ENCODE peak calls at places on chromosomes 2 and 18, in four cellular contexts. Y is OCI-LY7, L is hepatocyte, N is PC-3. S is an unnamed sample.

GRCh38 chr2:229409751-229410181 is 138.7 kb upstream of the PID1 start:
- DNase-seq in Y (no peak), L (no peak), N (peak), S (no peak)

GRCh38 chr2:109213646-109214417 is 84.8 kb downstream of the SH3RF3 start:
- DNase-seq in Y (no peak), L (peak), N (peak), S (peak)

GRCh38 chr2:28378679-28379392 is 13.8 kb upstream of the FOSL2 start:
- DNase-seq in Y (no peak), L (no peak), N (no peak), S (no peak)

GRCh38 chr18:24964213-24964612 is 387.8 kb downstream of the ZNF521 start:
- DNase-seq in Y (peak), L (no peak), N (peak), S (peak)

GRCh38 chr2:45706028-45706427 is 54.6 kb downstream of the PRKCE start:
- DNase-seq in Y (no peak), L (no peak), N (no peak), S (no peak)

GRCh38 chr2:166373951-166374350 is 1.8 kb downstream of the SCN9A start:
- DNase-seq in Y (no peak), L (peak), N (peak), S (peak)

GRCh38 chr2:16326736-16327300 is 338.8 kb downstream of the CYRIA start:
- DNase-seq in Y (no peak), L (no peak), N (no peak), S (no peak)

GRCh38 chr2:215998636-215999035 is 14.7 kb downstream of the MREG start:
- DNase-seq in Y (no peak), L (no peak), N (peak), S (no peak)

GRCh38 chr2:198322275-198322674 is 517.9 kb downstream of the PLCL1 start:
- DNase-seq in Y (peak), L (no peak), N (no peak), S (peak)

GRCh38 chr2:25539141-25539540 is 134.2 kb downstream of the DTNB start:
- DNase-seq in Y (no peak), L (no peak), N (no peak), S (no peak)

GRCh38 chr2:191115391-191115790 is 35.4 kb downstream of the STAT4 start:
- DNase-seq in Y (no peak), L (no peak), N (no peak), S (no peak)

GRCh38 chr2:119338826-119339561 is 27.6 kb downstream of the C2orf76 start:
- DNase-seq in Y (peak), L (no peak), N (no peak), S (no peak)

GRCh38 chr2:95158891-95159619 is 593 bp downstream of the ZNF514 start:
- DNase-seq in Y (peak), L (peak), N (peak), S (peak)

GRCh38 chr2:81097361-81097760 is 792.8 kb upstream of the LRRTM1 start:
- DNase-seq in Y (no peak), L (no peak), N (peak), S (no peak)

GRCh38 chr18:63022429-63023022 is 297.0 kb downstream of the BCL2 start:
- DNase-seq in Y (no peak), L (no peak), N (no peak), S (no peak)

GRCh38 chr18:25621144-25621543 is 269.2 kb upstream of the ZNF521 start:
- DNase-seq in Y (no peak), L (no peak), N (no peak), S (no peak)

GRCh38 chr2:191572319-191572718 is 105.6 kb upstream of the NABP1 start:
- DNase-seq in Y (no peak), L (no peak), N (no peak), S (no peak)

GRCh38 chr2:119483395-119483753 is 40.9 kb downstream of the SCTR start:
- DNase-seq in Y (no peak), L (peak), N (no peak), S (no peak)

GRCh38 chr18:59646946-59647307 is 50.3 kb downstream of the CCBE1 start:
- DNase-seq in Y (no peak), L (no peak), N (no peak), S (no peak)

GRCh38 chr2:39568561-39569006 is 97.1 kb upstream of the TMEM178A start:
- DNase-seq in Y (no peak), L (peak), N (peak), S (no peak)

GRCh38 chr2:158984554-158985207 is 16.2 kb downstream of the TANC1 start:
- DNase-seq in Y (no peak), L (no peak), N (no peak), S (no peak)

GRCh38 chr2:110789706-110790105 is 57.3 kb downstream of the ACOXL start:
- DNase-seq in Y (no peak), L (no peak), N (no peak), S (no peak)

GRCh38 chr2:84301717-84302116 is 157.4 kb downstream of the SUCLG1 start:
- DNase-seq in Y (no peak), L (no peak), N (no peak), S (no peak)

GRCh38 chr2:37643102-37644078 is 28.1 kb downstream of the CDC42EP3 start:
- DNase-seq in Y (no peak), L (no peak), N (no peak), S (no peak)

GRCh38 chr2:192146069-192147006 is 48.4 kb downstream of the TMEFF2 start:
- DNase-seq in Y (no peak), L (no peak), N (peak), S (no peak)

GRCh38 chr2:151946856-151947523 is 118.8 kb upstream of the ARL5A start:
- DNase-seq in Y (peak), L (peak), N (peak), S (peak)

GRCh38 chr2:191539068-191539467 is 138.9 kb upstream of the NABP1 start:
- DNase-seq in Y (peak), L (peak), N (peak), S (peak)

GRCh38 chr2:116719841-116720240 is 1094.7 kb upstream of the DDX18 start:
- DNase-seq in Y (no peak), L (no peak), N (peak), S (no peak)

GRCh38 chr18:35736696-35737095 is 155.2 kb downstream of the GALNT1 start:
- DNase-seq in Y (no peak), L (no peak), N (no peak), S (no peak)

GRCh38 chr2:191212119-191212518 is 33.1 kb upstream of the MYO1B start:
- DNase-seq in Y (no peak), L (no peak), N (no peak), S (no peak)

GRCh38 chr2:8475349-8476045 is 206.4 kb upstream of the ID2 start:
- DNase-seq in Y (peak), L (peak), N (peak), S (peak)

DNA sequence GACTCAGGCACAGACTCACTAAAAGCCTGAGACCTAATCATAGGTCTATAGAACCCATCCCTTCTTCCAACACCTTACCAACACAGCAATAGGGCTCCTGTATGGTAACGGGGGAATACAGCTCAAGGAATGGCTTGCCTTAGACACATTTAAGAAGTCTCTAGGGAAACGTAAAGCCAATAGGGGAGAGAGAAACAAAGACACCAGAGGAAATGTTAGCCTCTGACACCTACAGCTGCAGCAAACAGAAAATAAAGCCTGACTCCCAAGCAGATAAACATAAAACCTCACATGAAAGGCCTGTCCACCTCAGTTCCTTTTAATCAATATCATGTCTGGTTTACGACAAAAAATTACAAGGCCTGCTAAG is 51.1 kb upstream of the NCOA1 start:
- DNase-seq in Y (no peak), L (no peak), N (no peak), S (no peak)
- H3K4me3 ChIP-seq in Y (no peak), L (no peak), N (no peak), S (no peak)

DNA sequence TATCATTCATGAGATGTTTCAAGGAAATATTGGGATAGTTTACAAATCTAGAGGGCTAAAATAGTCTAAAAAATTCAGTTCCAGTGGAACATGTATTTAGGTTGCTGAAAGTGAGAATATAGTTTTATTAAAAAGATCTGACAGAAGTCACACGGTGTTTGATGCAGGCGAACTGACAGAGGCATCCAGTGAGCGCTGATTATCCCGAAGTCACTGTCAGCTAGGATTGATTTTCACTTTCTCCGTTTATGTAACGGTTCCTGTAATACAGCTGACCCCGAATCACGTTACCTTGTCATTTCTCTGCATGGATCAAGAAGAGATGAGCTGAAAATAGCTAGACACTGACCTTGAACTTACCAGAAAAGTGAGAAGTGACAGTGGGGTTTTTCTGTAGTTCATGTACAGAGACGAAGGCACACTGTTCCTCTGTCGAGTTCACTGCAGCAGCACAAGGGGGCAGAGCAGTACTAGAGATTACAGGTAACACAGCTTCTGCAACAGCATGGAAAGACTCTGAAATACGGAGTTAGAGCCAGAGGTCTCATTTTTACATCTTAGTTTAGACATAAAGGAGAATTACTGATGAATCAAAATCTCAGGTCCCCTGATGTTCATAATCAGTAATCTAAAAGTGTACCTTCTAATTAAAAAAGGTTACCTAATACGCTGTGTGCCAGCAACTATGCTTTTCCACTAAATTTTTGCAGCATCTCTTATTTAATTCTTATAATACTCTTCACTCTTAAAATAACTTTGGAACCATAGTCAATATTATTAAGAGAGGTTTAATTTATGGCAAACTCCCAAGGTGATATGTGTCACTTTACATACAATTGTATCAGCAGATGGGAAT is 33.0 kb downstream of the ARHGAP15 start:
- DNase-seq in Y (peak), L (peak), N (peak), S (peak)
- H3K4me2 ChIP-seq in Y (peak), L (no peak), N (no peak), S (no peak)

GRCh38 chr2:221567231-221567760 is 4.8 kb downstream of the EPHA4 start:
- DNase-seq in Y (no peak), L (no peak), N (no peak), S (no peak)
- H3K4me3 ChIP-seq in Y (no peak), L (no peak), N (no peak), S (no peak)

DNA sequence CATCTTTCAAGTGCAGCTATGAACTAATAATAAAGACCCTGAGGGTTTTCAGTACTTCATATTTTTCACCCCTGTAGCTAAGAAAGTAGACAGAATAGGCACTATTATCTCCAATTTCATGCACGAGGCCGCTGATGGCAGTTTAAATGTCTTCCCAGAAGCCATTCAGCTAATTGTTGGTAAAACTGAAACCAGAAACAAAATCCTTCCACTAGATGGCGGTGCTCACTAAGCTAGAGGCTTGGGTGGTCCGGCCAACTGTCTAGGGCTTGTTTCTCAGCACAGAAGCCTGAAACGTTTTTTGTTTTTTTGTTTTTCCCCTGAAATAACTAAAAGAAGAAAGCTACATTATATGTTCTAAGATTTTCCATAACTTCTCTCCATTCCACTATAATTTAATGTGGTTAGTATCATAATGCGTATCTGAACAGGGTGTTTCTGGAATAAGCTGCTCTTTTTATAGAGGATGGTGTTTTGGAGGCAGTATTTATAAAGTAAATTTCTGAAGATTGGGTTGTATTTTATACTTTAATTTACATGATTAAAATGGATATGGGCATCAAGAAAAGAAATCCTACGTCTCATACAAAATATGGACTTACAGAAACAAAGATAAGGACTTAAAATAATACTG is 159.4 kb downstream of the PIK3C3 start:
- DNase-seq in Y (peak), L (peak), N (peak), S (peak)
- H3K4me2 ChIP-seq in Y (no peak), L (peak), N (no peak), S (peak)